ENCODE peak calls at places on chromosomes 3 and 15, in five cellular contexts. Q, Y, P, Z and B are unnamed samples.

GRCh38 chr15:80694624-80695098 is 449 bp upstream of the ABHD17C start:
- DNase-seq in Y (peak; percentile 33), Q (peak; percentile 18), P (no peak), Z (peak; percentile 25), B (no peak)

GRCh38 chr3:11720220-11721113 is 76.8 kb upstream of the VGLL4 start:
- DNase-seq in Y (peak; percentile 53), Q (peak; percentile 68), P (peak; percentile 55), Z (peak; percentile 75), B (no peak)

GRCh38 chr3:119401069-119401468 is 62.3 kb downstream of the TMEM39A start:
- DNase-seq in Z (no peak), P (peak; percentile 31), Y (no peak), Q (no peak), B (peak; percentile 13)

GRCh38 chr15:57165992-57166391 is 210.3 kb upstream of the CGNL1 start:
- DNase-seq in P (no peak), Z (no peak), Q (no peak), Y (peak; percentile 59), B (no peak)

GRCh38 chr3:37944243-37944955 is 46.2 kb upstream of the VILL start:
- DNase-seq in P (no peak), Y (no peak), Z (no peak), Q (no peak), B (no peak)

GRCh38 chr3:148880681-148881080 is 15.6 kb downstream of the CPA3 start:
- DNase-seq in Y (no peak), Z (no peak), P (no peak), Q (peak; percentile 33), B (peak; percentile 5)

GRCh38 chr3:128349963-128350599 is 116.6 kb downstream of the DNAJB8 start:
- DNase-seq in Z (no peak), Y (no peak), Q (no peak), P (no peak), B (no peak)

GRCh38 chr15:39942753-39943150 is 8.8 kb downstream of the EIF2AK4 start:
- DNase-seq in Z (no peak), Y (no peak), P (no peak), Q (no peak), B (no peak)

GRCh38 chr3:46884929-46885328 is 7.4 kb downstream of the PTH1R start:
- DNase-seq in P (no peak), Z (no peak), Y (no peak), Q (no peak), B (no peak)

GRCh38 chr3:45972534-45973402 is 22.9 kb downstream of the FYCO1 start:
- DNase-seq in P (no peak), Q (no peak), Z (peak; percentile 72), Y (peak; percentile 97), B (no peak)

GRCh38 chr15:85582719-85583089 is 202.3 kb downstream of the AKAP13 start:
- DNase-seq in Z (peak; percentile 69), Y (peak; percentile 46), P (peak; percentile 63), Q (no peak), B (no peak)

GRCh38 chr15:45199136-45199810 is 11.5 kb upstream of the SHF start:
- DNase-seq in Q (peak; percentile 37), P (peak; percentile 68), Y (no peak), Z (peak; percentile 41), B (peak; percentile 38)

GRCh38 chr3:140252812-140253656 is 318.0 kb downstream of the CLSTN2 start:
- DNase-seq in Y (no peak), Z (no peak), Q (no peak), P (no peak), B (no peak)

GRCh38 chr3:23739536-23739935 is 66.2 kb upstream of the UBE2E1 start:
- DNase-seq in Z (peak; percentile 13), Q (no peak), Y (peak; percentile 73), P (no peak), B (no peak)

GRCh38 chr3:50483374-50483773 is 20.1 kb downstream of the CACNA2D2 start:
- DNase-seq in P (no peak), Y (no peak), Q (no peak), Z (no peak), B (no peak)

GRCh38 chr15:89912145-89912673 is 543 bp downstream of the ARPIN start:
- DNase-seq in P (no peak), Y (no peak), Z (peak; percentile 31), Q (peak; percentile 43), B (no peak)

GRCh38 chr3:193347507-193348501 is 30.7 kb downstream of the ATP13A5 start:
- DNase-seq in Y (no peak), P (no peak), Z (no peak), Q (no peak), B (no peak)

GRCh38 chr15:93029613-93030429 is 59.2 kb downstream of the RGMA start:
- DNase-seq in P (no peak), Q (no peak), Z (peak; percentile 75), Y (peak; percentile 31), B (no peak)

GRCh38 chr15:61892140-61892539 is 168.1 kb downstream of the VPS13C start:
- DNase-seq in Y (no peak), Z (no peak), P (no peak), Q (no peak), B (no peak)

GRCh38 chr15:89167267-89168176 is 53.9 kb downstream of the RLBP1 start:
- DNase-seq in P (peak; percentile 52), Q (peak; percentile 12), Z (peak; percentile 67), Y (peak; percentile 65), B (peak; percentile 47)

GRCh38 chr3:133479895-133480669 is 80.2 kb downstream of the BFSP2 start:
- DNase-seq in P (no peak), Q (no peak), Y (no peak), Z (no peak), B (peak; percentile 93)

GRCh38 chr3:188769833-188770232 is 401.9 kb upstream of the TPRG1 start:
- DNase-seq in P (no peak), Z (no peak), Y (no peak), Q (no peak), B (no peak)

GRCh38 chr15:93476491-93477176 is 387.6 kb upstream of the RGMA start:
- DNase-seq in Q (no peak), Z (no peak), Y (no peak), P (no peak), B (no peak)

GRCh38 chr15:70327328-70328136 is 229.8 kb upstream of the TLE3 start:
- DNase-seq in P (no peak), Z (no peak), Q (no peak), Y (peak; percentile 43), B (no peak)

GRCh38 chr15:95734422-95735316 is 595.8 kb upstream of the NR2F2 start:
- DNase-seq in Y (no peak), P (no peak), Z (no peak), Q (no peak), B (no peak)

GRCh38 chr3:30355622-30356021 is 250.8 kb upstream of the TGFBR2 start:
- DNase-seq in Y (peak; percentile 16), Z (no peak), P (no peak), Q (no peak), B (no peak)

GRCh38 chr3:143249014-143249413 is 129.4 kb downstream of the CHST2 start:
- DNase-seq in P (no peak), Z (no peak), Y (no peak), Q (no peak), B (no peak)

GRCh38 chr3:121232309-121233225 is 313.2 kb downstream of the POLQ start:
- DNase-seq in P (no peak), Q (no peak), Z (no peak), Y (no peak), B (no peak)

GRCh38 chr3:115999598-115999997 is 376.3 kb downstream of the GAP43 start:
- DNase-seq in P (no peak), Z (no peak), Q (peak; percentile 32), Y (peak; percentile 20), B (no peak)

GRCh38 chr15:101050647-101051290 is 131.6 kb downstream of the LRRK1 start:
- DNase-seq in Q (no peak), Y (no peak), Z (no peak), P (no peak), B (no peak)

GRCh38 chr15:34588046-34588674 is 4.7 kb upstream of the GOLGA8B start:
- DNase-seq in Q (peak; percentile 71), Y (peak; percentile 80), P (no peak), Z (peak; percentile 71), B (no peak)

GRCh38 chr3:190048831-190049541 is 71.7 kb downstream of the P3H2 start:
- DNase-seq in P (no peak), Z (peak; percentile 69), Q (no peak), Y (peak; percentile 83), B (no peak)

GRCh38 chr15:65132841-65133549 is 613 bp downstream of the PDCD7 start:
- DNase-seq in Z (peak; percentile 35), P (peak; percentile 70), Y (peak; percentile 47), Q (peak; percentile 69), B (no peak)

GRCh38 chr3:31613131-31613626 is 80.5 kb downstream of the STT3B start:
- DNase-seq in Q (no peak), P (no peak), Z (no peak), Y (peak; percentile 42), B (no peak)

GRCh38 chr3:146817705-146818104 is 212.6 kb upstream of the PLSCR5 start:
- DNase-seq in Q (peak; percentile 41), P (no peak), Y (peak; percentile 16), Z (no peak), B (no peak)
- TF ChIP-seq CTCF in Q (peak; percentile 47), P (peak; percentile 11), Y (peak; percentile 42), Z (no peak), B (no peak)

DNA sequence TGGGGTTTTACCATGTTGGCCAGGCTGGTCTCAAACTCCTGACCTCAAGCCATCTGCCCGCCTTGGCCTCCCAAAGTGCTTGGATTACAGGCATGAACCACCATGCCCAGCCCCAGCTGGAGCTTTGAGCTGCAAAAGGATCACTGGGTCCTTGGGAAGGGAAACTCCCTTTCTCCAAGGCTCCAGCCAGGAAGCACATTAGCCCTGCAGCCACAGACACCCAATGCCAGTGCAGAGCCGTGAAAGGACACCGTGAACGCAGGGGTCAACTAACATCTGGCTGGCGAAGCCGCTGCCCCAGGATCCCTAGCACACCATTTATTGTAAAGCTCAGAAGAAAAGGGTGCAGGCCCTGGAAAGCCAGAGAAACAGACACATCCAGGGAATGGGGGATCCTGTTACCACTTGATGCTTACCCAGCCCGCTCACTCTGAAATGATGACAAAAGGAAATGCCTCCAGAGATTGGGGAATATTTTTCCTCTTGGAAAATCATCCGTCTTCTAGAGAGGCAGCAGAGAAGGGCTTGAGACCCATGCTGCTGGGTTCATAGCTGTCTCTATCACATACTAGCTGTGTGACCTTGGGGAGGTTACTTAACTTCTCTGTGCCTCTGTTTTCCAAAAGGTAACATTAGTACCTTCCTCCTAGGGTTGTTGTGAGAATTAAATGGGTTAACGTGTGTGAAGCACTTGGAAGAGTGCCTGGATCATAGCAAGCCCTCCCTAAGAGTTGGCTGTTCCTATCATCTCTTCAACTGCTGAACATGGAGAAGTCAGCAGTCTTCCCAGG is 40.8 kb downstream of the LMCD1 start:
- DNase-seq in Q (no peak), Z (no peak), Y (no peak), P (no peak), B (no peak)
- H3K4me3 ChIP-seq in Q (no peak overlapping the region), Z (no peak overlapping the region), Y (no peak overlapping the region), P (no peak overlapping the region), B (no peak overlapping the region)

DNA sequence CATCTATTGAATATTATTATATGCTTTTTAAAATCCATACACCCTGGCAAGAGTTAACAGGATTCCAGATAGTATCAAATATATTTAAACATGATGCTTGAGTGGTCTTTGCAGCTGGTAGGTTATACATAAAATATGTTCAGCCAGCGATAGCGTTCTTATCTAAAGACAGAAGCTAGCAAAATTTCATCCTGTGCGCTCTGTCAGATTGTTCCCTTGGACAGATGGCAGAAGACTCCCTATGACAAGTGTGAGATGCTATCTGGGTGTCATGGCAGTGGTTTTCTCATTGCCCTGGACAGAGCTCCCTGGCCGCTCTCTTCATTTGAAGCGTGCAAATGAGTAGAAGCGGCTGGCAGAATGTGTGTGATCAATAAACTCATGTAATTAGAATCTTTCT is 175.2 kb upstream of the SOX14 start:
- DNase-seq in Q (no peak), Y (no peak), P (no peak), Z (no peak), B (no peak)
- TF ChIP-seq CTCF in Q (no peak), Y (no peak), P (no peak), Z (no peak), B (no peak)

GRCh38 chr3:123412076-123412475 is 36.8 kb downstream of the ADCY5 start:
- DNase-seq in Y (no peak), P (no peak), Z (no peak), Q (no peak), B (no peak)
- H3K4me3 ChIP-seq in Y (no peak overlapping the region), P (no peak overlapping the region), Z (no peak overlapping the region), Q (no peak overlapping the region), B (no peak overlapping the region)